ENCODE peak calls at places on chromosomes 7 and 10, in four cellular contexts. M is A549, K is GM23338, W is GM23248. F is an unnamed sample.

GRCh38 chr10:45555789-45556188 is 116.8 kb downstream of the ZFAND4 start:
- DNase-seq in M (no peak), K (no peak), W (peak), F (no peak)

GRCh38 chr10:29064665-29065064 is 224.2 kb upstream of the LYZL1 start:
- DNase-seq in M (peak), K (no peak), W (peak), F (no peak)

GRCh38 chr10:79293841-79294705 is 53.2 kb upstream of the PPIF start:
- DNase-seq in M (no peak), K (no peak), W (peak), F (no peak)

GRCh38 chr10:36469585-36469984 is 655.8 kb upstream of the ANKRD30A start:
- DNase-seq in M (no peak), K (no peak), W (peak), F (no peak)

GRCh38 chr10:71191459-71192113 is 20.8 kb upstream of the UNC5B start:
- DNase-seq in M (no peak), K (peak), W (no peak), F (peak)

GRCh38 chr7:77199008-77199966 is at the start of gene FGL2:
- DNase-seq in M (no peak), K (peak), W (peak), F (peak)

GRCh38 chr10:96138102-96138501 is 8.0 kb downstream of the ZNF518A start:
- DNase-seq in M (no peak), K (no peak), W (no peak), F (no peak)

GRCh38 chr7:75842836-75843446 is 29.3 kb upstream of the CCL24 start:
- DNase-seq in M (peak), K (no peak), W (peak), F (peak)

GRCh38 chr10:117541405-117541908 is 1.1 kb upstream of the EMX2 start:
- DNase-seq in M (no peak), K (peak), W (peak), F (peak)

GRCh38 chr10:60096761-60097513 is 190.6 kb upstream of the CCDC6 start:
- DNase-seq in M (no peak), K (no peak), W (no peak), F (no peak)

GRCh38 chr10:4947635-4948596 is 15.3 kb upstream of the AKR1C1 start:
- DNase-seq in M (peak), K (no peak), W (peak), F (no peak)

GRCh38 chr10:122392835-122393234 is 18.3 kb downstream of the PLEKHA1 start:
- DNase-seq in M (no peak), K (no peak), W (no peak), F (no peak)

GRCh38 chr7:131691454-131692130 is 135.2 kb upstream of the PODXL start:
- DNase-seq in M (no peak), K (no peak), W (no peak), F (no peak)
- H3K4me2 ChIP-seq in M (peak), K (no peak), W (peak), F (no peak)

DNA sequence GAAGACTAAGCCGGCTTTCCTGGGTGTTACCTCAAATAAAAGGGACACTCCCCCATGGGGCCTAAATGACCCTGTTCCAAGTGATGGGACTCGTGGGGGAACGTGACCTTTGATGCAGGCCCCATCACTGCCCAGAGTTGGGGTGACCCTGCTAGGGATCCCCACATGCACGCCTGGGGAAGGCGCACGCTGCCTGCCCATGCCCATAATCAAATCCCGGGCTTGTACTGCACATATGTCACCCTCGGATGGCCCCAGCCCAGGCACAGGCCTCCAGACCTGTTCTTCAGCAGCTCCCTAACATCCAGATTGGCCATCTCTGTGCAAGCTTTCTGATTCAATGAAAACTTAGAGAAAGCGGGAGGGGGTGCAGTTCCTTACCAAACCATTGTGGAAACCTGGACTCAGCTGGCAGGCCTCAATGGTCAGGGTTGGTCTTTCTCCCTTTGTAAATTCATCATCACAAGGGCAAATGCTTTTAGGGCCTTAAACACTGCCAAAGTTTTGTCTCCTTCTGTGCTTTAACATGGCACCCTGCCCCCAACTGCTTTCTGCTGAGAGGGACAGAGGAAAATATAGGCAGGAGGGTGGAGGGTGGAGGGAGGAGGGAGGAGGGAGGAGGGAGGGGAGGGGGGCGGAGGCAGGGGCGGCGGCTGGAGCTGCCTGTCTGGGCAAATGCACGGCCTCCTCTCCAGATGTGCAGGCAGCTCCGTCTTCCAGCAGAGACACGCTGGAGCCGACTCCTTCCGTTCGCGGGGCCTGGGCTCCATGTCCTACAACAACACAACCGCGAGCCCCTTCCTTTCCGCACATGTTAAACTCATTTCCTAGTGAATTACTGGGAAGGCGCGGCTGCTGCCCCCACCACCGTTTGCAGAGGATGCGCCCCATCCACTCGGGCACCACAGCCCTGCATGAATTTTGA is 14.4 kb downstream of the EBF3 start:
- DNase-seq in M (no peak), K (peak), W (peak), F (peak)
- H3K27ac ChIP-seq in M (no peak), K (no peak), W (no peak), F (no peak)

GRCh38 chr10:48693206-48693605 is 8.5 kb downstream of the WDFY4 start:
- DNase-seq in M (no peak), K (no peak), W (no peak), F (no peak)
- H3K4me2 ChIP-seq in M (no peak), K (no peak), W (no peak), F (no peak)

DNA sequence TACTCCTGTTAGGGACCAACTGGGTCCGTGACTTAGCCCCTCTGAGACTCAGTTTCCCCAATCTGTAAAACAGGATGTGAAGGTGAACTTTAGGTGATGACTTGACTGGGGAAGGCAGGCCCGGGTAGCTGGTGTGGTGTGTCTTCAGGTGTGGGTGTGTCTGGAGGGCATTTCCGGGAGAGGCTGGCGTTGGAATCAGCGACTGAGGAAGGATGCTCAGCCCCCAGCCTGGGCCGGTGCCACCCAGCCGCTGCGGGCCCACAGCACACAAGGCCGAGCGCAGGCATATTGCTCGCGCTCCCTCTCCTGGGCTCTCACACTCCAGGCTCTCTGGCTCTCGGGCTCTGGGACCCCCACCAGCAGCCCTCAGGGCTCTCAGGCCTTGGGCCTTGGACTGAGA is 31.7 kb upstream of the CNPY1 start:
- DNase-seq in M (no peak), K (no peak), W (no peak), F (no peak)
- H3K27ac ChIP-seq in M (no peak), K (no peak), W (no peak), F (no peak)

DNA sequence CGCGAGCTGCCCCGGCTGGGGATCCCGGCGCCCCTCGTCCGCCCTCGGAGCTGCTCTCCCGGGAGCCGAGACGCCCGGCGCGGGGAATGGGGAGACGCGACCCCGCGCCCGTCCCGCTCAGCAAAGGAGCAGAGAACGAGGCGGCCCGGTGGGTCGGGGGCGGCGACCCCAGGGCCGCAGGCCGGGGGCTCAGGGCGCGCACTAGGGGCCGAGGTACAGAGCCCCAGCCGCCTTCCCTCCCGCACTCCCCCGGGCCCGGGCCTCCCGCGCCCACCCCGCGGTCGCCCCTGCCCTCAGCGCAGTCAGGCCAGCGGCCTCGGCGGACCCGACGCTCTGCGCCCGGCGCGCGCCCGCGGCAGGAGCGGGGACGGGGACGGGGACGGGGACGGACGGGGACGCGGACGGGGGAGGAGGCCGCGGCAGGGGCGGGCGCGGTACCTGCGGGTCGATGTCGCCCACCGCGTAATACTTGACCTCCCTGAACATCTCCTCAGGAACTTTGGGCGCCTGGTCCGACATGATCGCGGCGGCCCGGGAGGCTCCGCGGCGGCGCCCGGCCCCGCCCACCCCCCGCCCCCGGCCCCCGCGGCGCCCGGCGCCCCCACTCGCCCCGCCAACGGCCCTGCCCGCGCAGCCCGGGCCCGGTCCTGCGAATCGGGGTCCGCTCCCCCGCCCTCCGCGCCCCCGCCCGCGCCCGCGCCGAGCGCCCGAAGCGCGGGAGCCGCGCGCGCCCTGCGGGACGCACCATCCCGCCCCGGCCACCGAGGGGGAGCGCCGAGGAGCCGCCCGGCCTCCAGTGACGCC is at the start of gene PAXIP1:
- DNase-seq in M (peak), K (peak), W (peak), F (peak)
- H3K4me2 ChIP-seq in M (peak), K (peak), W (peak), F (peak)

DNA sequence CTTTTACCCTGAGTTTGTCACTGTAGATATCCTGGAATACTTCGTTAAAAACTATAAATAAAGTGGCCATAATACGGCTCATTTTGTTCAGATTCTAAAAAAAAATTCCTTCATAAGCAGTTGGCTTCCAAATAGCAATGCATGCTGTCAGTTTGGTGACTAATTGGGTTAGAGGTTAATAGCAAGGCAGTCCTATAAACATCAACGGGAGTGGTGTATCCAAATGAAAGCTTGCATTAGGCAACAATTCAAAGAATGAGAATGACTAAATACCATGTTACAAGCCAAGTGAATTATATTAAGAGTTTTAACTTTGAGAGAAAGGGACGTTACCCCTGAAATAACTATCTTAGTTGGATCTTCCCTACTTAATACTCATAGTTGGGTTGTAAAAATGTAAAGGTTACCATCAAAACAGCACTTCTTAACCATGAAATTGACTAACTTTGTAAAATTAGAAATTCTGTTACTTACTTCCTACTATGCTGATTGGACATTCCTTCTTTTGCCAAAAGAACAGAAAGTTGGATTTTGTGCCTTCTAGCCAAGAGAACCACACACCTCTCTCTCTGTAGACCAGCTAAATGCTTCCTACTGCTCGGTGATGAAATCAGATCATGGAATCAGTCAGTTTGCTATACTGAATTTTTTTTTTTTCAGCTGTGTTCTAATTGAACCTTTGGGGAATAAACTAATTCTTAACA is 98.0 kb downstream of the KAT6B start:
- DNase-seq in M (peak), K (peak), W (peak), F (peak)
- H3K27ac ChIP-seq in M (peak), K (peak), W (peak), F (no peak)

GRCh38 chr7:26376208-26376917 is 84.7 kb downstream of the SNX10 start:
- DNase-seq in M (peak), K (peak), W (peak), F (peak)
- H3K4me2 ChIP-seq in M (peak), K (peak), W (peak), F (peak)

GRCh38 chr7:122412441-122412840 is 107.9 kb upstream of the FEZF1 start:
- DNase-seq in M (no peak), K (no peak), W (no peak), F (peak)

GRCh38 chr7:122415510-122415909 is 111.0 kb upstream of the FEZF1 start:
- DNase-seq in M (no peak), K (no peak), W (no peak), F (no peak)

GRCh38 chr7:122412886-122413285 is 108.3 kb upstream of the FEZF1 start:
- DNase-seq in M (no peak), K (no peak), W (peak), F (peak)

GRCh38 chr7:122413339-122413738 is 108.8 kb upstream of the FEZF1 start:
- DNase-seq in M (no peak), K (no peak), W (no peak), F (no peak)

DNA sequence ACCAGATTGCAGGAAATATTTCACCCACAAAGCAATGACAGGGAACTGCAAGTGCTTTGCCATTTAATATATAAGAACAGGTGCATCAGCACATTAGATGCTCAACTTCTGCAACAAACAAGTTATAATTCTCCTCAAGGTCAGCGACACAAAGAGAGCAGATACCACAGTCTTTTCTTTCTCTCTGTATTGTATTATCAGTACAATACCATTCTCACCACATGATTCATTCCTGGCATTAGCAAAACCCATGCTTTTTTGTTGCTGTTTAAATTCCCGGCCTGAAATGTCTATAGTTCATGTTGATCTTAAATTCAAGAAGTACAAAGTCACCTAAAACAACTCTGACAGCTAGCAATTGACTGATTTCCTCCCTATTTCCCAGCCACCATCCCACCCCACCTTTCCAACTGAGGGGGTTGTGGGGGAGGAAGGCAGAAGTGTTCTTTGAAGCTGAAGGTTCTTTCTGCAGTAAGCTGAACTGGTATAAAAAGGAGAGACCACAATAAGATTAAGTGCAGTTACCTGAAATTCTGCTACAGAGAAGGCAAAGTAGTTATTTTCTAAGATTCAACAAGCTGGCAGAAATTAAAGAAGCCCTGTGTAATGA is 111.9 kb upstream of the FEZF1 start:
- DNase-seq in M (no peak), K (no peak), W (no peak), F (no peak)
- H3K27ac ChIP-seq in M (no peak), K (no peak), W (no peak), F (no peak)